ENCODE peak calls at places on chromosomes 12 and 14, in nine cellular contexts. One of them, this sample, is unnamed.

GRCh38 chr12:58364389-58365086 is 423.2 kb downstream of the ATP23 start:
- DNase-seq in H1: no peak
- DNase-seq in astrocyte of the cerebellum: peak
- DNase-seq in adrenal gland: no peak
- DNase-seq in CD4-positive, alpha-beta memory T cell: no peak
- DNase-seq in astrocyte of the spinal cord: peak
- DNase-seq in dorsolateral prefrontal cortex: no peak
- DNase-seq in A673: peak
- DNase-seq in AG09309: peak
- DNase-seq in this sample: peak

GRCh38 chr14:104794641-104795467 is 694 bp downstream of the AKT1 start:
- DNase-seq in A673: no peak
- DNase-seq in astrocyte of the cerebellum: no peak
- DNase-seq in astrocyte of the spinal cord: peak
- DNase-seq in dorsolateral prefrontal cortex: no peak
- DNase-seq in AG09309: no peak
- DNase-seq in CD4-positive, alpha-beta memory T cell: peak
- DNase-seq in H1: no peak
- DNase-seq in adrenal gland: peak
- DNase-seq in this sample: no peak

GRCh38 chr14:61678966-61679365 is 16.3 kb upstream of the HIF1A start:
- DNase-seq in H1: peak
- DNase-seq in dorsolateral prefrontal cortex: no peak
- DNase-seq in A673: no peak
- DNase-seq in adrenal gland: no peak
- DNase-seq in CD4-positive, alpha-beta memory T cell: no peak
- DNase-seq in astrocyte of the cerebellum: no peak
- DNase-seq in AG09309: no peak
- DNase-seq in astrocyte of the spinal cord: peak
- DNase-seq in this sample: no peak

GRCh38 chr12:75960086-75960910 is 71.3 kb downstream of the PHLDA1 start:
- DNase-seq in astrocyte of the cerebellum: no peak
- DNase-seq in H1: no peak
- DNase-seq in AG09309: no peak
- DNase-seq in astrocyte of the spinal cord: no peak
- DNase-seq in adrenal gland: no peak
- DNase-seq in dorsolateral prefrontal cortex: no peak
- DNase-seq in CD4-positive, alpha-beta memory T cell: no peak
- DNase-seq in A673: no peak
- DNase-seq in this sample: no peak

GRCh38 chr12:10220398-10221077 is 7.9 kb downstream of the GABARAPL1 start:
- DNase-seq in H1: no peak
- DNase-seq in dorsolateral prefrontal cortex: peak
- DNase-seq in astrocyte of the cerebellum: no peak
- DNase-seq in AG09309: no peak
- DNase-seq in adrenal gland: peak
- DNase-seq in A673: no peak
- DNase-seq in astrocyte of the spinal cord: peak
- DNase-seq in CD4-positive, alpha-beta memory T cell: no peak
- DNase-seq in this sample: no peak

GRCh38 chr14:80959448-80960006 is 4.1 kb downstream of the TSHR start:
- DNase-seq in A673: no peak
- DNase-seq in H1: no peak
- DNase-seq in dorsolateral prefrontal cortex: no peak
- DNase-seq in CD4-positive, alpha-beta memory T cell: peak
- DNase-seq in AG09309: no peak
- DNase-seq in adrenal gland: peak
- DNase-seq in astrocyte of the cerebellum: no peak
- DNase-seq in astrocyte of the spinal cord: no peak
- DNase-seq in this sample: no peak

GRCh38 chr12:108663324-108664015 is 29.8 kb upstream of the SELPLG start:
- DNase-seq in AG09309: no peak
- DNase-seq in adrenal gland: no peak
- DNase-seq in dorsolateral prefrontal cortex: no peak
- DNase-seq in astrocyte of the spinal cord: no peak
- DNase-seq in astrocyte of the cerebellum: no peak
- DNase-seq in CD4-positive, alpha-beta memory T cell: no peak
- DNase-seq in A673: no peak
- DNase-seq in H1: no peak
- DNase-seq in this sample: no peak

GRCh38 chr12:64044171-64044570 is 177.9 kb downstream of the KICS2 start:
- DNase-seq in astrocyte of the spinal cord: no peak
- DNase-seq in AG09309: no peak
- DNase-seq in H1: no peak
- DNase-seq in dorsolateral prefrontal cortex: no peak
- DNase-seq in adrenal gland: no peak
- DNase-seq in A673: no peak
- DNase-seq in CD4-positive, alpha-beta memory T cell: no peak
- DNase-seq in astrocyte of the cerebellum: no peak
- DNase-seq in this sample: no peak

GRCh38 chr12:48712209-48712608 is 4.3 kb downstream of the CCNT1 start:
- DNase-seq in CD4-positive, alpha-beta memory T cell: no peak
- DNase-seq in dorsolateral prefrontal cortex: no peak
- DNase-seq in AG09309: no peak
- DNase-seq in A673: no peak
- DNase-seq in H1: no peak
- DNase-seq in adrenal gland: no peak
- DNase-seq in astrocyte of the cerebellum: no peak
- DNase-seq in astrocyte of the spinal cord: no peak
- DNase-seq in this sample: no peak

GRCh38 chr14:103450423-103450822 is 65.2 kb downstream of the MARK3 start:
- DNase-seq in astrocyte of the spinal cord: no peak
- DNase-seq in A673: no peak
- DNase-seq in H1: no peak
- DNase-seq in adrenal gland: no peak
- DNase-seq in astrocyte of the cerebellum: no peak
- DNase-seq in dorsolateral prefrontal cortex: no peak
- DNase-seq in AG09309: no peak
- DNase-seq in CD4-positive, alpha-beta memory T cell: no peak
- DNase-seq in this sample: no peak

GRCh38 chr14:78254911-78255431 is 84.8 kb downstream of the NRXN3 start:
- DNase-seq in adrenal gland: no peak
- DNase-seq in H1: no peak
- DNase-seq in AG09309: no peak
- DNase-seq in astrocyte of the cerebellum: peak
- DNase-seq in astrocyte of the spinal cord: peak
- DNase-seq in A673: no peak
- DNase-seq in CD4-positive, alpha-beta memory T cell: no peak
- DNase-seq in dorsolateral prefrontal cortex: peak
- DNase-seq in this sample: no peak

GRCh38 chr12:112843272-112843671 is 51.7 kb downstream of the RPH3A start:
- DNase-seq in adrenal gland: no peak
- DNase-seq in CD4-positive, alpha-beta memory T cell: no peak
- DNase-seq in A673: peak
- DNase-seq in astrocyte of the cerebellum: no peak
- DNase-seq in dorsolateral prefrontal cortex: no peak
- DNase-seq in H1: no peak
- DNase-seq in astrocyte of the spinal cord: peak
- DNase-seq in AG09309: no peak
- DNase-seq in this sample: no peak

GRCh38 chr14:77991128-77991772 is 178.9 kb upstream of the NRXN3 start:
- DNase-seq in AG09309: no peak
- DNase-seq in astrocyte of the spinal cord: no peak
- DNase-seq in H1: no peak
- DNase-seq in CD4-positive, alpha-beta memory T cell: no peak
- DNase-seq in A673: peak
- DNase-seq in adrenal gland: no peak
- DNase-seq in astrocyte of the cerebellum: no peak
- DNase-seq in dorsolateral prefrontal cortex: no peak
- DNase-seq in this sample: no peak

DNA sequence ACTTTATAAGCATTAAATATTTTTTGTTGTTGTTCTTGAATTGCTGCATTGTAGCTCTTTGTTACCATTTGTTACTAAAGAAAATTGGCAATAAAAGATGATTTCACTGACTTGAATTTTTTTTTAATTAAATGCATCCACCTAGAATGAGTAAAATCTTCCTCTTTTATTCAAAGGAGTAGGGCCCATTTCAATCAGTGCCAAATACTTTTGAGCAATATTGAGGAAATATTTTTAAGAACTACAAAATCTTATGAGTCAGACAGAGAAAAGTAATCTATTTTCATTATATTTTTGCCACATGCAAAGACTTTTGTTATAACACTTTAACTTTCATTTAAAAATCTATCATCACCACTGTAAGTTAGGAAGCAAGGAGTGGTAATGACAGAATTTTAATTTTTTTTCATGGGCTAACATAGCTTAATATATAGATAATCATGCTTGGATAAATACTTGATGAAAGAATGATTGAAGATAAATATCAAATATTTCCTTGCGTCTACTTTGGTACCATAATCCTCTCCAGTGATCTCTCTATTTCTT is 345.2 kb upstream of the KITLG start:
- DNase-seq in astrocyte of the spinal cord: no peak
- DNase-seq in H1: no peak
- DNase-seq in A673: no peak
- DNase-seq in CD4-positive, alpha-beta memory T cell: no peak
- DNase-seq in astrocyte of the cerebellum: no peak
- DNase-seq in adrenal gland: no peak
- DNase-seq in dorsolateral prefrontal cortex: no peak
- DNase-seq in AG09309: no peak
- DNase-seq in this sample: no peak
- H3K4me3 ChIP-seq in astrocyte of the spinal cord: no peak
- H3K4me3 ChIP-seq in H1: no peak
- H3K4me3 ChIP-seq in A673: no peak
- H3K4me3 ChIP-seq in CD4-positive, alpha-beta memory T cell: no peak
- H3K4me3 ChIP-seq in astrocyte of the cerebellum: no peak
- H3K4me3 ChIP-seq in adrenal gland: no peak
- H3K4me3 ChIP-seq in dorsolateral prefrontal cortex: no peak
- H3K4me3 ChIP-seq in AG09309: no peak
- H3K4me3 ChIP-seq in this sample: no peak

GRCh38 chr12:12839003-12839395 is 25.9 kb downstream of the DDX47 start:
- DNase-seq in dorsolateral prefrontal cortex: no peak
- DNase-seq in A673: no peak
- DNase-seq in astrocyte of the cerebellum: no peak
- DNase-seq in astrocyte of the spinal cord: no peak
- DNase-seq in adrenal gland: no peak
- DNase-seq in AG09309: no peak
- DNase-seq in CD4-positive, alpha-beta memory T cell: no peak
- DNase-seq in H1: no peak
- DNase-seq in this sample: no peak

GRCh38 chr12:12837025-12837872 is 24.1 kb downstream of the DDX47 start:
- DNase-seq in adrenal gland: peak
- DNase-seq in AG09309: peak
- DNase-seq in astrocyte of the spinal cord: peak
- DNase-seq in H1: no peak
- DNase-seq in CD4-positive, alpha-beta memory T cell: peak
- DNase-seq in dorsolateral prefrontal cortex: no peak
- DNase-seq in astrocyte of the cerebellum: peak
- DNase-seq in A673: peak
- DNase-seq in this sample: peak

GRCh38 chr12:12839886-12840285 is 26.7 kb downstream of the DDX47 start:
- DNase-seq in CD4-positive, alpha-beta memory T cell: no peak
- DNase-seq in astrocyte of the spinal cord: peak
- DNase-seq in AG09309: peak
- DNase-seq in astrocyte of the cerebellum: peak
- DNase-seq in adrenal gland: peak
- DNase-seq in dorsolateral prefrontal cortex: no peak
- DNase-seq in A673: peak
- DNase-seq in H1: no peak
- DNase-seq in this sample: peak

GRCh38 chr12:12835378-12836145 is 22.4 kb downstream of the DDX47 start:
- DNase-seq in dorsolateral prefrontal cortex: no peak
- DNase-seq in CD4-positive, alpha-beta memory T cell: no peak
- DNase-seq in H1: no peak
- DNase-seq in adrenal gland: no peak
- DNase-seq in AG09309: no peak
- DNase-seq in A673: no peak
- DNase-seq in astrocyte of the spinal cord: peak
- DNase-seq in astrocyte of the cerebellum: no peak
- DNase-seq in this sample: no peak

DNA sequence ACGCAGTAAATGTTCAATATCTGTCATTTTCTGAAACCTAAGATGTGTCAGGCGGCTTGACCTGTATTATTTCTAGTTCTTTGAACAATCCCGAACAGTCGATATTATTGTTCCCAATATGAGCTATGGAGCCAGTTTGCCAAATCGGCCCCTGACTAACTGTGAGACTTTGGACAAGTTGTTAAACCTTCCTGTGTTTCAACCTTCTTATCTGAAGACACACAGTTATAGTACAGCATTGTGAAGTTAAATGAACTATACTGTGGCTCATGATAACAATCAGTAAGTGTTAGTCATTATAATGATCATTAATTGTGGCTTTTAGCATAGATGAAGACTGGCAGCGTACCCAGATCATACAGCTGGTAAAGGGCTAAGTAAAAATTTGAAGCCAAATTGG is 23.4 kb downstream of the DDX47 start:
- DNase-seq in astrocyte of the cerebellum: no peak
- DNase-seq in CD4-positive, alpha-beta memory T cell: no peak
- DNase-seq in astrocyte of the spinal cord: no peak
- DNase-seq in AG09309: no peak
- DNase-seq in dorsolateral prefrontal cortex: no peak
- DNase-seq in adrenal gland: no peak
- DNase-seq in A673: no peak
- DNase-seq in H1: no peak
- DNase-seq in this sample: no peak
- H3K4me3 ChIP-seq in astrocyte of the cerebellum: no peak
- H3K4me3 ChIP-seq in CD4-positive, alpha-beta memory T cell: no peak
- H3K4me3 ChIP-seq in astrocyte of the spinal cord: no peak
- H3K4me3 ChIP-seq in AG09309: no peak
- H3K4me3 ChIP-seq in dorsolateral prefrontal cortex: no peak
- H3K4me3 ChIP-seq in adrenal gland: no peak
- H3K4me3 ChIP-seq in A673: no peak
- H3K4me3 ChIP-seq in H1: no peak
- H3K4me3 ChIP-seq in this sample: no peak

DNA sequence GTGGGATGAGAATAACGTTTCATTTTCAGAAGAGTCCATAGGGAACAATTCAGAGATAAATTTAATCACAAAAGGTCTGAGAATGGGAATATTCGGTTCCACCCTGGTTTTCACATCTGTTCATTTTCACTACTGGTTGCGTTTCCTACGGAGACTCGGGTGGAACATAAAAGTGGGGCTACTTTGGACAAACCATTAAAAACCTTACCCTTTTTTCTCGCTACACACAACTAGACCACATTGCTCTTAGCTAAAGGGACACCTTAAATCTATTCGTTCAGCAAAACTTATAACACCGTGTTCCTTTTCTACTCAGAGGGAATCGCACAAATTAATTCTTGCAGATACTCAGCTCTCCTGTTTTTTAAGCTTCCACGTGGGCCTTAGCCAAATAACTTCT is 1.0 kb upstream of the SUDS3 start:
- DNase-seq in CD4-positive, alpha-beta memory T cell: no peak
- DNase-seq in astrocyte of the cerebellum: no peak
- DNase-seq in dorsolateral prefrontal cortex: no peak
- DNase-seq in H1: no peak
- DNase-seq in A673: no peak
- DNase-seq in adrenal gland: no peak
- DNase-seq in astrocyte of the spinal cord: no peak
- DNase-seq in AG09309: no peak
- DNase-seq in this sample: no peak
- H3K4me3 ChIP-seq in CD4-positive, alpha-beta memory T cell: no peak
- H3K4me3 ChIP-seq in astrocyte of the cerebellum: no peak
- H3K4me3 ChIP-seq in dorsolateral prefrontal cortex: peak
- H3K4me3 ChIP-seq in H1: no peak
- H3K4me3 ChIP-seq in A673: no peak
- H3K4me3 ChIP-seq in adrenal gland: no peak
- H3K4me3 ChIP-seq in astrocyte of the spinal cord: no peak
- H3K4me3 ChIP-seq in AG09309: no peak
- H3K4me3 ChIP-seq in this sample: peak

GRCh38 chr12:80053048-80053790 is 46.1 kb upstream of the OTOGL start:
- DNase-seq in CD4-positive, alpha-beta memory T cell: no peak
- DNase-seq in adrenal gland: peak
- DNase-seq in AG09309: peak
- DNase-seq in dorsolateral prefrontal cortex: peak
- DNase-seq in astrocyte of the cerebellum: peak
- DNase-seq in astrocyte of the spinal cord: peak
- DNase-seq in A673: no peak
- DNase-seq in H1: no peak
- DNase-seq in this sample: peak
- H3K4me3 ChIP-seq in CD4-positive, alpha-beta memory T cell: no peak
- H3K4me3 ChIP-seq in adrenal gland: no peak
- H3K4me3 ChIP-seq in AG09309: no peak
- H3K4me3 ChIP-seq in dorsolateral prefrontal cortex: no peak
- H3K4me3 ChIP-seq in astrocyte of the cerebellum: no peak
- H3K4me3 ChIP-seq in astrocyte of the spinal cord: no peak
- H3K4me3 ChIP-seq in A673: no peak
- H3K4me3 ChIP-seq in H1: no peak
- H3K4me3 ChIP-seq in this sample: no peak